ENCODE peak calls at places on chromosomes 13 and 19, in four cellular contexts. H, E, O and Q are unnamed samples.

GRCh38 chr13:20703785-20704458 is 423 bp downstream of the IL17D start:
- DNase-seq in E (peak; percentile 68), O (peak; percentile 39), H (no peak), Q (no peak)

GRCh38 chr19:35903550-35904179 is 1.3 kb downstream of the HCST start:
- DNase-seq in H (no peak), O (no peak), E (peak; percentile 72), Q (no peak)

GRCh38 chr13:51727634-51728274 is 76.2 kb downstream of the DHRS12 start:
- DNase-seq in H (no peak), O (no peak), E (no peak), Q (no peak)

GRCh38 chr13:21152251-21152899 is 24.0 kb downstream of the SKA3 start:
- DNase-seq in O (no peak), E (no peak), H (no peak), Q (no peak)

GRCh38 chr19:48746738-48747575 is at the start of gene IZUMO1:
- DNase-seq in H (peak; percentile 55), O (peak; percentile 74), E (peak; percentile 84), Q (no peak)

GRCh38 chr13:23703241-23703640 is 133.0 kb downstream of the TNFRSF19 start:
- DNase-seq in E (no peak), H (peak; percentile 28), O (no peak), Q (no peak)

GRCh38 chr13:97944396-97945029 is 9.0 kb upstream of the IPO5 start:
- DNase-seq in H (no peak), E (no peak), O (no peak), Q (no peak)

GRCh38 chr13:88031980-88032562 is 360.9 kb downstream of the SLITRK5 start:
- DNase-seq in E (no peak), O (peak; percentile 3), H (no peak), Q (no peak)

GRCh38 chr19:7610491-7611240 is 15.0 kb downstream of the CAMSAP3 start:
- DNase-seq in H (no peak), E (no peak), O (no peak), Q (no peak)

GRCh38 chr19:2888739-2889224 is 11.9 kb upstream of the ZNF57 start:
- DNase-seq in E (no peak), O (no peak), H (no peak), Q (no peak)

GRCh38 chr13:44967656-44968451 is 21.4 kb downstream of the NUFIP1 start:
- DNase-seq in H (no peak), O (peak; percentile 18), E (no peak), Q (no peak)

GRCh38 chr19:38243279-38243673 is 12.9 kb downstream of the PPP1R14A start:
- DNase-seq in H (no peak), E (no peak), O (no peak), Q (no peak)

GRCh38 chr19:46834984-46835383 is 15.7 kb downstream of the AP2S1 start:
- DNase-seq in O (no peak), H (no peak), E (no peak), Q (no peak)

GRCh38 chr19:2711175-2711936 is 8.9 kb upstream of the GNG7 start:
- DNase-seq in H (no peak), E (no peak), O (no peak), Q (no peak)

GRCh38 chr19:33727331-33728028 is 69.2 kb upstream of the KCTD15 start:
- DNase-seq in E (no peak), H (no peak), O (no peak), Q (no peak)

GRCh38 chr13:113648218-113648615 is 9.8 kb downstream of the ATP4B start:
- DNase-seq in H (no peak), E (peak; percentile 9), O (no peak), Q (no peak)

GRCh38 chr13:66952507-66952906 is 277.6 kb downstream of the PCDH9 start:
- DNase-seq in O (no peak), H (no peak), E (no peak), Q (no peak)

GRCh38 chr19:46975918-46976782 is 43.5 kb upstream of the NPAS1 start:
- DNase-seq in H (peak; percentile 99), O (peak; percentile 94), E (peak; percentile 96), Q (peak; percentile 99)

GRCh38 chr19:8663920-8664670 is 33.7 kb downstream of the NFILZ start:
- DNase-seq in E (no peak), O (no peak), H (no peak), Q (no peak)

GRCh38 chr19:8253678-8254077 is 44.5 kb downstream of the CERS4 start:
- DNase-seq in E (no peak), H (no peak), O (no peak), Q (no peak)

GRCh38 chr19:35987571-35987896 is 7.5 kb upstream of the SDHAF1 start:
- DNase-seq in H (no peak), E (no peak), O (no peak), Q (no peak)

GRCh38 chr13:104984296-104984818 is 1551.1 kb downstream of the EFNB2 start:
- DNase-seq in O (peak; percentile 84), H (no peak), E (peak; percentile 49), Q (no peak)

GRCh38 chr13:62129000-62129551 is 713.4 kb upstream of the PCDH20 start:
- DNase-seq in O (no peak), E (no peak), H (no peak), Q (no peak)

GRCh38 chr19:40235238-40236025 is 8.9 kb upstream of the CCNP start:
- DNase-seq in O (no peak), H (no peak), E (no peak), Q (no peak)

GRCh38 chr13:62014299-62014698 is 598.6 kb upstream of the PCDH20 start:
- DNase-seq in O (peak; percentile 13), E (no peak), H (no peak), Q (no peak)

GRCh38 chr19:20926796-20927195 is 3.7 kb downstream of the ZNF85 start:
- DNase-seq in E (no peak), O (no peak), H (no peak), Q (no peak)

GRCh38 chr13:43363156-43363918 is 340.0 kb downstream of the DNAJC15 start:
- DNase-seq in O (peak; percentile 41), H (peak; percentile 57), E (no peak), Q (peak; percentile 16)

GRCh38 chr19:23273594-23274412 is 23.6 kb upstream of the ZNF724 start:
- DNase-seq in H (peak; percentile 50), O (peak; percentile 72), E (peak; percentile 92), Q (no peak)
- TF ChIP-seq CTCF in H (no peak), O (no peak), E (no peak), Q (no peak)

DNA sequence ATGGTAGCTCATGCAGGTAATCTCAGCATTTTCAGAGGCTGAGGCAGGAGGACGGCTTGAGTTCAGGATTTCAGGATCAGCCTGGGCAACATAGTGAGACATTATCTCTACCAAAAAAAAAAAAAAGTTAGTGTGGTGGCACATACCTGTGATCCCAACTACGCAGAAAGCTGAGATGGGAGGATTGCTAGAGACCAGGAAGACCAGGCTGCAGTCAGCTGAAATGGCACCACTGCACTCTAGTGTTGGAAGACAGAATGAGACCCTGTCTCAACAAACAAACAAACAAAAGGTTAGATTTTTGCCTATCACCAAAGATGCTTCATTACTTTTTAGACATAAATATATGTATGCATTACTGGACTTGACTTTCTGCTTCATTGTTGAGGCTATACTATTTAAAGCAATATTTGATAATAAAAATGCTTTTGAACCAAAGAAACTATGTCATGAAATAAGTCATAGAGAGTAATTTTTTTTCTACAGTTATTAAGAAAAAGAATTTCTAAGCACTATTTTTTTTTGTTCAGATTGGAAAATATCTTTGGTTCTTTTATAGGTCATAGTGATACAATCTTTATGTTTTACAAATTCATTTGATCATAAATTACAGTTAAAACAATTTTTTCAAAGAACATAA is 1180.1 kb upstream of the ATXN8OS start:
- DNase-seq in E (no peak), O (peak; percentile 32), H (no peak), Q (no peak)
- TF ChIP-seq CTCF in E (peak; percentile 53), O (peak; percentile 82), H (no peak), Q (no peak)

DNA sequence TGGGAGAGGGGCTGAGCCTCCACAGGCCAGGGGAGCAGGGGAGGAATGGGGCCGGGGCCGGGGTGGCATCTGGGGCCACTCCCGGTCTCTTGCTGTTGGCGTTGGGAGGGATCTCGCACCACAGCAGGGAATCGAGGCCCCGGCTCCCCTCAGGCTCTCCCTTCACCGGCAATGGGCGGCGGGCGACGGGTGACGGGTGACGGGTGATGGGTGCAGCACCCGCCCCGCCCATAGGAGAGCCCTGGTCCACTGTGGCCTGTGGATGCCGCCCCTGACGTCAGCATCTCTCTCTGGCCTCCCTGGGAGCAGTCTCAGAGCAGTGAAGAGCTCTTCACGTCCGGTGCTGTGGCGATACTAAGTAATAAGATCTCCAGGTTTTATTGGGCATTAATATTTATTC is 133.6 kb downstream of the KDM4B start:
- DNase-seq in E (no peak), O (no peak), H (no peak), Q (no peak)
- TF ChIP-seq CTCF in E (no peak), O (no peak), H (no peak), Q (no peak)

GRCh38 chr19:50910722-50911121 is 473 bp downstream of the KLK4 start:
- DNase-seq in O (no peak), H (no peak), E (no peak), Q (no peak)

GRCh38 chr19:50906217-50906616 is 5.0 kb downstream of the KLK4 start:
- DNase-seq in H (no peak), O (no peak), E (no peak), Q (no peak)

GRCh38 chr19:50911206-50912101 is at the start of gene KLK4:
- DNase-seq in O (no peak), H (no peak), E (no peak), Q (no peak)

GRCh38 chr19:50909240-50910070 is 1.7 kb downstream of the KLK4 start:
- DNase-seq in H (no peak), O (no peak), E (no peak), Q (no peak)

DNA sequence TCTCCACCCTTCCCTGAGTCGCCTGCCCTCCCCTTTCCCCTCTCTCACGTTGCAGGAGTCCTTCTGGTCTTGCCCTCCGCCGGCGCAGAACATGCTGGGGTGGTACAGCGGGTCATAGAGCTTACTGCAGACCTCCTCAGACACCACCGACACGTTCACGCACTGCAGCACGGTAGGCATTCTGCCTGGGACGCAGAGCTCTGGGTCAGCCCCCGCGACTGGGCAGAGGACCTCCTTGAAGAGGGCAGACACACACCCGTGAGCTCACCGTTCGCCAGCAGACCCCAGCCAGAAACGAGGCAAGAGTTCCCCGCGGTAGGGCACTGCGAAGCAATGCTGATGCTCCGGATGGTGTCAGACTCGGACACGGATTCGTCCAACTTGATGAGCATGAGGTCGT is 2.9 kb downstream of the KLK4 start:
- DNase-seq in O (no peak), H (no peak), E (no peak), Q (no peak)
- TF ChIP-seq CTCF in O (no peak), H (no peak), E (no peak), Q (no peak)

GRCh38 chr19:58453743-58454142 is 2.3 kb downstream of the ZNF324B start:
- DNase-seq in H (no peak), E (no peak), O (no peak), Q (no peak)
- TF ChIP-seq CTCF in H (no peak), E (no peak), O (no peak), Q (no peak)